ENCODE peak calls at places on chromosomes 11 and 22, in ten cellular contexts. B is endodermal cell, Y is cardiac muscle cell, G is tibial nerve, K is pancreas, C is sigmoid colon, V is A549, O is OCI-LY7, L is fibroblast of lung, Q is stomach. N is an unnamed sample.

GRCh38 chr11:34441814-34442213 is 3.1 kb downstream of the CAT start:
- DNase-seq in B (no peak), C (no peak), Q (no peak), V (no peak), Y (no peak), O (no peak), L (no peak), K (no peak), G (no peak), N (no peak)

GRCh38 chr11:125679837-125680236 is 810 bp downstream of the ACRV1 start:
- DNase-seq in O (no peak), Q (no peak), Y (no peak), C (no peak), B (no peak), V (no peak), L (no peak), K (no peak), G (no peak), N (no peak)

GRCh38 chr11:46947399-46948077 is 11.0 kb downstream of the CSTPP1 start:
- DNase-seq in K (no peak), O (no peak), L (no peak), Y (no peak), V (no peak), B (no peak), G (no peak), C (no peak), Q (no peak), N (no peak)

GRCh38 chr22:38267086-38267485 is 5.7 kb downstream of the TMEM184B start:
- DNase-seq in C (no peak), K (no peak), V (no peak), B (no peak), Q (no peak), O (no peak), L (no peak), G (no peak), Y (peak; percentile 71), N (no peak)

GRCh38 chr11:1694064-1694845 is 2.7 kb upstream of the KRTAP5-6 start:
- DNase-seq in B (peak; percentile 96), L (peak; percentile 71), V (peak; percentile 88), K (peak; percentile 93), O (peak; percentile 82), C (peak; percentile 90), G (peak; percentile 82), Q (peak; percentile 90), Y (peak; percentile 84), N (peak; percentile 95)

GRCh38 chr11:75237050-75237449 is 3.5 kb upstream of the TPBGL start:
- DNase-seq in Y (no peak), G (no peak), K (no peak), O (no peak), Q (no peak), L (no peak), B (peak; percentile 30), C (no peak), V (no peak), N (no peak)

GRCh38 chr11:120801801-120802689 is 221.9 kb upstream of the TBCEL start:
- DNase-seq in K (peak; percentile 61), O (peak; percentile 72), B (peak; percentile 90), C (peak; percentile 72), Q (peak; percentile 68), L (peak; percentile 64), Y (peak; percentile 68), G (peak; percentile 73), V (peak; percentile 50), N (no peak)

GRCh38 chr22:25281675-25282345 is 62.4 kb downstream of the CRYBB2 start:
- DNase-seq in C (no peak), K (no peak), O (no peak), Q (no peak), V (no peak), L (no peak), G (no peak), Y (no peak), B (peak; percentile 68), N (no peak)

GRCh38 chr11:7577883-7578242 is 64.1 kb downstream of the PPFIBP2 start:
- DNase-seq in B (no peak), O (no peak), Y (peak; percentile 72), G (no peak), C (no peak), K (no peak), V (no peak), L (peak; percentile 47), Q (no peak), N (no peak)

GRCh38 chr11:47204633-47204989 is 10.2 kb upstream of the DDB2 start:
- DNase-seq in Y (peak; percentile 73), B (peak; percentile 59), G (no peak), L (peak; percentile 72), K (no peak), V (peak; percentile 46), C (no peak), O (no peak), Q (no peak), N (no peak)

GRCh38 chr22:42683599-42684283 is 34.5 kb upstream of the CYB5R3 start:
- DNase-seq in O (no peak), V (no peak), B (no peak), K (no peak), Y (peak; percentile 54), C (peak; percentile 96), G (no peak), Q (no peak), L (peak; percentile 57), N (peak; percentile 83)

GRCh38 chr11:121967131-121967689 is 148.8 kb downstream of the BLID start:
- DNase-seq in K (no peak), V (no peak), Q (no peak), O (no peak), C (peak; percentile 63), Y (no peak), L (no peak), G (no peak), B (no peak), N (no peak)

GRCh38 chr11:130672911-130673310 is 224.5 kb downstream of the ADAMTS15 start:
- DNase-seq in B (no peak), Q (no peak), C (no peak), O (no peak), Y (no peak), V (no peak), G (no peak), K (peak; percentile 40), L (no peak), N (peak; percentile 81)

GRCh38 chr22:30878516-30879365 is 89.8 kb downstream of the MORC2 start:
- DNase-seq in L (peak; percentile 9), V (no peak), B (no peak), O (no peak), Y (peak; percentile 28), C (no peak), K (peak; percentile 9), G (no peak), Q (no peak), N (peak; percentile 56)

GRCh38 chr11:12746593-12747097 is 72.4 kb downstream of the TEAD1 start:
- DNase-seq in V (no peak), Y (peak; percentile 93), L (peak; percentile 91), K (peak; percentile 56), Q (no peak), C (peak; percentile 77), O (no peak), B (peak; percentile 97), G (no peak), N (peak; percentile 91)
- TF ChIP-seq CTCF in V (no peak), Y (no peak), L (no peak), K (no peak), Q (no peak), C (no peak), O (no peak), B (peak; percentile 52), G (no peak), N (no peak)

GRCh38 chr22:20242393-20243175 is 25.5 kb downstream of the RTN4R start:
- DNase-seq in C (no peak), K (no peak), Y (no peak), O (no peak), B (no peak), L (no peak), Q (no peak), V (no peak), G (no peak), N (no peak)

GRCh38 chr22:20239951-20240773 is 28.0 kb downstream of the RTN4R start:
- DNase-seq in L (no peak), B (no peak), Q (no peak), Y (peak; percentile 26), C (no peak), K (no peak), V (no peak), O (no peak), G (no peak), N (no peak)

GRCh38 chr22:20243176-20243544 is 25.0 kb downstream of the RTN4R start:
- DNase-seq in O (no peak), B (no peak), C (no peak), Q (no peak), G (no peak), K (no peak), L (no peak), Y (no peak), V (no peak), N (no peak)

GRCh38 chr22:20240900-20241299 is 27.2 kb downstream of the RTN4R start:
- DNase-seq in K (no peak), V (no peak), Q (no peak), B (no peak), O (no peak), G (no peak), Y (no peak), C (no peak), L (no peak), N (no peak)

DNA sequence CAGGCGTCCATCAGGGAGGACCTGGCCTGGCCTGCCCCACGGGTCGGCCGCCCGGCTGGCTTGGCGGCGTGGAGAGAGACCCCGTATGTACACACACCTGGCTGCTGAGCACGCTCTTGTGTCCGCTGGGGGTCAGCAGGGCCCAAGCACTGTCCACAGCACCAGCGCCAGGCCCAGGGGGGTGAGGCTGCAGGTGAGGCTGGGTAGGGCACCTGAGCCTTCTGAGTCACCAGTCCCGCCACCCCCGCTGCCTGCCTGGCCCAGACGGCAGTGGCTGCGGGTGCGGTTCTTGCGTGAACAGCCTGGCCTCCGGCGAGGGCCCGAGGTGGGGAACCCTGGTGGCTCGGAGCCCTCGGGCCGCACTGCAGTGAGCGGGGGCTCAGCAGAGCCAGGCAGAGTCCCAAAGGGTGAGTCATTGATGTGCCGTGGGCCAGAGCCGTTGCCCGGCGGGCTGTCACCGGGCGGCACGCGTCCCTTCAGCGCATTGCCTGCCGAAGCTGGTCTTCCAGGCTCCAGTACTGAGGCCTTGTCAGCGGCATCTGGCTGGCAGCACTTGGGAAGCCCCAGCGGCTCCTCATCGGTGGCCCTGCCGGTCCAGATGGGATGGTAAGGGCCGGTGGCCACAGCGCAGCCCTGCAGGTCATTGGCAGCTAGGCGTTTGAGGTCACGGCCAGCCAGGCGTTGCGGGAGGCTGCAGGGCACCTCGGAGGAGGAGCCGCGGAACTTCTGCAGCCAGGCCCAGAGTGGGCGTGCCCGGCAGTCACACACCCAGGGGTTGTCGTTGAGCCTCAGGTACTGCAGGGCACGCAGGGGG is 26.3 kb downstream of the RTN4R start:
- DNase-seq in Q (no peak), C (no peak), L (no peak), B (no peak), V (no peak), O (no peak), K (no peak), Y (no peak), G (no peak), N (no peak)
- H3K4me1 ChIP-seq in Q (peaks cover 30% of the 10 kb centered on the region), C (peaks cover 9% of the 10 kb centered on the region), L (peaks cover 12% of the 10 kb centered on the region), B (peaks cover 31% of the 10 kb centered on the region), V (no peaks in the 10 kb centered on the region), O (peaks cover 23% of the 10 kb centered on the region), K (peaks cover 5% of the 10 kb centered on the region), Y (peaks cover 41% of the 10 kb centered on the region), G (no peaks in the 10 kb centered on the region), N (no peaks in the 10 kb centered on the region)

GRCh38 chr11:133355095-133355494 is 177.2 kb downstream of the OPCML start:
- DNase-seq in G (no peak), V (no peak), Y (no peak), K (no peak), O (no peak), C (no peak), B (no peak), L (no peak), Q (no peak), N (no peak)
- H3K9me3 ChIP-seq in G (no peaks in the 10 kb centered on the region), V (no peaks in the 10 kb centered on the region), Y (no peaks in the 10 kb centered on the region), K (no peaks in the 10 kb centered on the region), O (no peaks in the 10 kb centered on the region), C (no peaks in the 10 kb centered on the region), B (no peaks in the 10 kb centered on the region), L (no peaks in the 10 kb centered on the region), Q (no peaks in the 10 kb centered on the region), N (no peaks in the 10 kb centered on the region)

GRCh38 chr11:68763926-68764657 is 12.8 kb upstream of the TESMIN start:
- DNase-seq in C (no peak), Q (no peak), Y (no peak), G (no peak), B (no peak), L (no peak), O (no peak), V (no peak), K (no peak), N (no peak)
- TF ChIP-seq CTCF in C (no peak), Q (no peak), Y (no peak), G (no peak), B (peak; percentile 58), L (no peak), O (peak; percentile 17), V (no peak), K (no peak), N (no peak)

N was measured in kidney.